ENCODE peak calls at places on chromosome 5, in seven cellular contexts. U, B, H, E, Q, M and G are unnamed samples.

GRCh38 chr5:7348168-7348802 is 47.7 kb upstream of the ADCY2 start:
- DNase-seq in U (no peak), B (no peak), H (no peak), E (no peak), Q (no peak), M (no peak), G (no peak)

GRCh38 chr5:16585028-16585667 is 31.6 kb downstream of the RETREG1 start:
- DNase-seq in U (no peak), B (no peak), H (no peak), E (no peak), Q (peak; percentile 51), M (no peak), G (peak; percentile 40)

GRCh38 chr5:1015545-1015944 is 6.9 kb downstream of the NKD2 start:
- DNase-seq in U (no peak), B (no peak), H (no peak), E (no peak), Q (no peak), M (no peak), G (no peak)

GRCh38 chr5:172492097-172492840 is 37.9 kb upstream of the SH3PXD2B start:
- DNase-seq in U (peak; percentile 17), B (no peak), H (peak; percentile 52), E (no peak), Q (no peak), M (no peak), G (no peak)

GRCh38 chr5:167814828-167815227 is 476.6 kb upstream of the WWC1 start:
- DNase-seq in U (no peak), B (no peak), H (no peak), E (no peak), Q (peak; percentile 29), M (no peak), G (peak; percentile 70)

GRCh38 chr5:181167814-181168488 is 20.6 kb downstream of the OR2V2 start:
- DNase-seq in U (no peak), B (no peak), H (no peak), E (no peak), Q (peak; percentile 35), M (no peak), G (no peak)

GRCh38 chr5:95843733-95844223 is 21.3 kb upstream of the GLRX start:
- DNase-seq in U (no peak), B (peak; percentile 74), H (peak; percentile 88), E (no peak), Q (no peak), M (peak; percentile 24), G (no peak)

GRCh38 chr5:39055760-39056393 is 18.3 kb downstream of the RICTOR start:
- DNase-seq in U (no peak), B (no peak), H (no peak), E (no peak), Q (peak; percentile 19), M (no peak), G (no peak)

GRCh38 chr5:33241826-33242225 is 198.9 kb upstream of the TARS1 start:
- DNase-seq in U (no peak), B (no peak), H (no peak), E (no peak), Q (no peak), M (no peak), G (no peak)

GRCh38 chr5:166093312-166093711 is 2198.1 kb upstream of the WWC1 start:
- DNase-seq in U (no peak), B (no peak), H (no peak), E (no peak), Q (no peak), M (no peak), G (no peak)

GRCh38 chr5:170907758-170908157 is 45.9 kb downstream of the RANBP17 start:
- DNase-seq in U (no peak), B (no peak), H (no peak), E (no peak), Q (no peak), M (no peak), G (no peak)

GRCh38 chr5:24365406-24365805 is 279.4 kb downstream of the CDH10 start:
- DNase-seq in U (no peak), B (no peak), H (no peak), E (no peak), Q (peak; percentile 19), M (no peak), G (no peak)

GRCh38 chr5:108858959-108859358 is 111.3 kb downstream of the FER start:
- DNase-seq in U (no peak), B (no peak), H (no peak), E (no peak), Q (peak; percentile 15), M (no peak), G (peak; percentile 9)

GRCh38 chr5:143812085-143812705 is at the start of gene HMHB1:
- DNase-seq in U (no peak), B (no peak), H (no peak), E (no peak), Q (no peak), M (no peak), G (no peak)

GRCh38 chr5:165894916-165895315 is 2389.5 kb downstream of the MAT2B start:
- DNase-seq in U (no peak), B (no peak), H (no peak), E (no peak), Q (no peak), M (no peak), G (no peak)

GRCh38 chr5:106401561-106401960 is 1269.2 kb downstream of the EFNA5 start:
- DNase-seq in U (no peak), B (no peak), H (no peak), E (no peak), Q (peak; percentile 81), M (no peak), G (no peak)

GRCh38 chr5:14663734-14664269 is 716 bp upstream of the OTULIN start:
- DNase-seq in U (no peak), B (no peak), H (no peak), E (no peak), Q (no peak), M (peak; percentile 47), G (no peak)

GRCh38 chr5:159609359-159609758 is 279.1 kb upstream of the IL12B start:
- DNase-seq in U (no peak), B (no peak), H (no peak), E (no peak), Q (no peak), M (no peak), G (no peak)

GRCh38 chr5:60597570-60597969 is 102.4 kb downstream of the DEPDC1B start:
- DNase-seq in U (no peak), B (no peak), H (no peak), E (no peak), Q (no peak), M (no peak), G (no peak)

GRCh38 chr5:6727231-6727630 is 14.0 kb downstream of the TENT4A start:
- DNase-seq in U (no peak), B (no peak), H (no peak), E (no peak), Q (no peak), M (no peak), G (no peak)

GRCh38 chr5:76691470-76692273 is 24.3 kb upstream of the F2R start:
- DNase-seq in U (no peak), B (no peak), H (no peak), E (no peak), Q (no peak), M (peak; percentile 27), G (no peak)

GRCh38 chr5:87347841-87348240 is 64.9 kb downstream of the CCNH start:
- DNase-seq in U (no peak), B (no peak), H (no peak), E (no peak), Q (no peak), M (no peak), G (no peak)

GRCh38 chr5:108857905-108858304 is 110.2 kb downstream of the FER start:
- DNase-seq in U (no peak), B (no peak), H (no peak), E (no peak), Q (no peak), M (no peak), G (no peak)

GRCh38 chr5:51559390-51559789 is 176.1 kb downstream of the ISL1 start:
- DNase-seq in U (no peak), B (no peak), H (no peak), E (no peak), Q (no peak), M (no peak), G (no peak)

GRCh38 chr5:58262226-58262625 is 197.7 kb downstream of the PLK2 start:
- DNase-seq in U (no peak), B (no peak), H (no peak), E (no peak), Q (no peak), M (no peak), G (no peak)

GRCh38 chr5:88251048-88251711 is 17.5 kb downstream of the TMEM161B start:
- DNase-seq in U (no peak), B (no peak), H (no peak), E (no peak), Q (no peak), M (no peak), G (no peak)

GRCh38 chr5:36777105-36777757 is 99.3 kb upstream of the NIPBL start:
- DNase-seq in U (no peak), B (no peak), H (no peak), E (peak; percentile 21), Q (peak; percentile 49), M (no peak), G (peak; percentile 18)

DNA sequence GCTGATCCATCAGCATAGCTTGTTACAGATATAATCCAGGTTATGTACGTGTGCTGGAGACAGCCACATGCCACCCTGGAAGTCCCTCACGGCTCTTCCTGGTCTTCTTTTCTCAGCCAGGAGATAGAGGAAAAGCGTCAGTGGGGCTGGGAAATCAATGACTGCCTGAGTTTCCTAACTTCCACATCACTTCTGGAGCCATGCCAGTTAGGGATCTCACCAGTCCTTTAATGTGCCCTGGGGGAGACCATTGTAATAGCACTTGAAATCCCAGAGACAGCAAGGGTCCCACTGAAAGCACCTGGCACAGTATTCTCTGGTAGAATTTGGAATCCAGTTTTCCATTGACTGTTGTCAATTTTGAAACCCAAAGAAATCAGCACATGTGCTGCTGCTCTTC is 29.2 kb downstream of the ANXA2R start:
- DNase-seq in U (no peak), B (no peak), H (peak; percentile 60), E (no peak), Q (no peak), M (no peak), G (no peak)
- TF ChIP-seq CTCF in U (no peak), B (no peak), H (no peak), E (no peak), Q (no peak), M (no peak), G (no peak)

GRCh38 chr5:140003519-140003918 is 39.6 kb downstream of the NRG2 start:
- DNase-seq in U (no peak), B (no peak), H (no peak), E (no peak), Q (no peak), M (no peak), G (no peak)
- H3K27ac ChIP-seq in U (no peak overlapping the region), B (no peak overlapping the region), H (no peak overlapping the region), E (no peak overlapping the region), Q (no peak overlapping the region), M (no peak overlapping the region), G (no peak overlapping the region)

DNA sequence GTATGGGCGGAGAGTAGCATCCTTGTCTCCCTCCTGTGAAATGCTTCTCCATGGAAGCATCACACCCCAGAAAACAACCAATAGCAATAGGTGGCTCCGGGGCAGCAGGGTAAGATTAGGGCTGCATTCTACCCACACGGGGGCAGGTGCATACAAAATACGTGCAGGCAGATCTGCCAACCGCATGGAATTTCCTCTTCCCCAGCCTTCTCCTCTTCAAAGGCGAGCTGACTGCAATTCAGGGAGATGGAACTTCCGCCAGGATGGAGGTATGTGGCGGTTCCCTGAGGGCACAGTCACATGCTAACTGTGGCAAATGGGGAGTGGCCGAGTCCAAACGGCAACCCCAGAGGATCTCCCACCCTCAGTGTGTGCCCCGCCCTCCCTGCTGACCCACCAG is 81.5 kb downstream of the LMNB1 start:
- DNase-seq in U (no peak), B (no peak), H (no peak), E (no peak), Q (no peak), M (no peak), G (no peak)
- TF ChIP-seq CTCF in U (no peak), B (no peak), H (no peak), E (no peak), Q (no peak), M (no peak), G (no peak)

GRCh38 chr5:112276996-112277395 is 142.1 kb downstream of the EPB41L4A start:
- DNase-seq in U (no peak), B (no peak), H (no peak), E (no peak), Q (no peak), M (no peak), G (no peak)
- H3K27ac ChIP-seq in U (no peak overlapping the region), B (no peak overlapping the region), H (no peak overlapping the region), E (no peak overlapping the region), Q (no peak overlapping the region), M (no peak overlapping the region), G (no peak overlapping the region)